ENCODE peak calls at places on chromosomes 12 and 14, in ten cellular contexts. One of them, this sample, is unnamed.

GRCh38 chr12:103858953-103859601 is 18.0 kb upstream of the NT5DC3 start:
- DNase-seq in RWPE1: peak; percentile 96
- DNase-seq in T-helper 9 cell: no peak
- DNase-seq in cardiac muscle cell: peak; percentile 87
- DNase-seq in endodermal cell: peak; percentile 24
- DNase-seq in pancreas: no peak
- DNase-seq in omental fat pad: peak; percentile 41
- DNase-seq in fibroblast of the aortic adventitia: peak; percentile 93
- DNase-seq in GF-D8: no peak
- DNase-seq in DMS 273 treated with DMSO at 0.1 percent for 48 hours: no peak
- DNase-seq in this sample: no peak

GRCh38 chr14:23352506-23353432 is at the start of gene SLC22A17:
- DNase-seq in RWPE1: peak; percentile 55
- DNase-seq in T-helper 9 cell: peak; percentile 47
- DNase-seq in cardiac muscle cell: peak; percentile 92
- DNase-seq in endodermal cell: peak; percentile 93
- DNase-seq in pancreas: peak; percentile 73
- DNase-seq in omental fat pad: peak; percentile 32
- DNase-seq in fibroblast of the aortic adventitia: peak; percentile 82
- DNase-seq in GF-D8: no peak
- DNase-seq in DMS 273 treated with DMSO at 0.1 percent for 48 hours: peak; percentile 45
- DNase-seq in this sample: peak; percentile 90

GRCh38 chr14:54364555-54365415 is 32.0 kb upstream of the CDKN3 start:
- DNase-seq in RWPE1: no peak
- DNase-seq in T-helper 9 cell: no peak
- DNase-seq in cardiac muscle cell: peak; percentile 89
- DNase-seq in endodermal cell: no peak
- DNase-seq in pancreas: no peak
- DNase-seq in omental fat pad: no peak
- DNase-seq in fibroblast of the aortic adventitia: peak; percentile 85
- DNase-seq in GF-D8: no peak
- DNase-seq in DMS 273 treated with DMSO at 0.1 percent for 48 hours: no peak
- DNase-seq in this sample: no peak

GRCh38 chr12:20451759-20452158 is 83.4 kb downstream of the PDE3A start:
- DNase-seq in RWPE1: no peak
- DNase-seq in T-helper 9 cell: no peak
- DNase-seq in cardiac muscle cell: peak; percentile 84
- DNase-seq in endodermal cell: no peak
- DNase-seq in pancreas: no peak
- DNase-seq in omental fat pad: no peak
- DNase-seq in fibroblast of the aortic adventitia: no peak
- DNase-seq in GF-D8: no peak
- DNase-seq in DMS 273 treated with DMSO at 0.1 percent for 48 hours: no peak
- DNase-seq in this sample: no peak

GRCh38 chr14:38125484-38125912 is 82.2 kb upstream of the SSTR1 start:
- DNase-seq in RWPE1: no peak
- DNase-seq in T-helper 9 cell: no peak
- DNase-seq in cardiac muscle cell: no peak
- DNase-seq in endodermal cell: no peak
- DNase-seq in pancreas: no peak
- DNase-seq in omental fat pad: no peak
- DNase-seq in fibroblast of the aortic adventitia: no peak
- DNase-seq in GF-D8: no peak
- DNase-seq in DMS 273 treated with DMSO at 0.1 percent for 48 hours: no peak
- DNase-seq in this sample: no peak

GRCh38 chr12:106769078-106769477 is 5.4 kb upstream of the RIC8B start:
- DNase-seq in RWPE1: no peak
- DNase-seq in T-helper 9 cell: no peak
- DNase-seq in cardiac muscle cell: peak; percentile 71
- DNase-seq in endodermal cell: peak; percentile 86
- DNase-seq in pancreas: no peak
- DNase-seq in omental fat pad: no peak
- DNase-seq in fibroblast of the aortic adventitia: peak; percentile 82
- DNase-seq in GF-D8: no peak
- DNase-seq in DMS 273 treated with DMSO at 0.1 percent for 48 hours: no peak
- DNase-seq in this sample: peak; percentile 53

GRCh38 chr12:94150483-94151225 is 2.3 kb downstream of the PLXNC1 start:
- DNase-seq in RWPE1: no peak
- DNase-seq in T-helper 9 cell: peak; percentile 8
- DNase-seq in cardiac muscle cell: peak; percentile 23
- DNase-seq in endodermal cell: peak; percentile 87
- DNase-seq in pancreas: peak; percentile 59
- DNase-seq in omental fat pad: no peak
- DNase-seq in fibroblast of the aortic adventitia: no peak
- DNase-seq in GF-D8: no peak
- DNase-seq in DMS 273 treated with DMSO at 0.1 percent for 48 hours: no peak
- DNase-seq in this sample: peak; percentile 61

GRCh38 chr12:662541-663292 is 528 bp downstream of the NINJ2 start:
- DNase-seq in RWPE1: no peak
- DNase-seq in T-helper 9 cell: no peak
- DNase-seq in cardiac muscle cell: peak; percentile 61
- DNase-seq in endodermal cell: no peak
- DNase-seq in pancreas: no peak
- DNase-seq in omental fat pad: no peak
- DNase-seq in fibroblast of the aortic adventitia: peak; percentile 45
- DNase-seq in GF-D8: no peak
- DNase-seq in DMS 273 treated with DMSO at 0.1 percent for 48 hours: no peak
- DNase-seq in this sample: no peak

GRCh38 chr12:127125607-127126259 is 1141.2 kb upstream of the TMEM132C start:
- DNase-seq in RWPE1: peak; percentile 97
- DNase-seq in T-helper 9 cell: no peak
- DNase-seq in cardiac muscle cell: peak; percentile 20
- DNase-seq in endodermal cell: peak; percentile 58
- DNase-seq in pancreas: no peak
- DNase-seq in omental fat pad: no peak
- DNase-seq in fibroblast of the aortic adventitia: peak; percentile 72
- DNase-seq in GF-D8: no peak
- DNase-seq in DMS 273 treated with DMSO at 0.1 percent for 48 hours: no peak
- DNase-seq in this sample: no peak

GRCh38 chr12:11836282-11836963 is 186.9 kb downstream of the ETV6 start:
- DNase-seq in RWPE1: no peak
- DNase-seq in T-helper 9 cell: no peak
- DNase-seq in cardiac muscle cell: no peak
- DNase-seq in endodermal cell: peak; percentile 44
- DNase-seq in pancreas: no peak
- DNase-seq in omental fat pad: no peak
- DNase-seq in fibroblast of the aortic adventitia: no peak
- DNase-seq in GF-D8: no peak
- DNase-seq in DMS 273 treated with DMSO at 0.1 percent for 48 hours: no peak
- DNase-seq in this sample: peak; percentile 27

GRCh38 chr12:92927436-92928116 is 1.5 kb downstream of the EEA1 start:
- DNase-seq in RWPE1: peak; percentile 58
- DNase-seq in T-helper 9 cell: no peak
- DNase-seq in cardiac muscle cell: peak; percentile 79
- DNase-seq in endodermal cell: no peak
- DNase-seq in pancreas: no peak
- DNase-seq in omental fat pad: no peak
- DNase-seq in fibroblast of the aortic adventitia: peak; percentile 84
- DNase-seq in GF-D8: no peak
- DNase-seq in DMS 273 treated with DMSO at 0.1 percent for 48 hours: no peak
- DNase-seq in this sample: no peak

GRCh38 chr12:9699898-9700605 is 30.5 kb downstream of the CLEC2D start:
- DNase-seq in RWPE1: no peak
- DNase-seq in T-helper 9 cell: no peak
- DNase-seq in cardiac muscle cell: peak; percentile 33
- DNase-seq in endodermal cell: no peak
- DNase-seq in pancreas: no peak
- DNase-seq in omental fat pad: no peak
- DNase-seq in fibroblast of the aortic adventitia: peak; percentile 25
- DNase-seq in GF-D8: no peak
- DNase-seq in DMS 273 treated with DMSO at 0.1 percent for 48 hours: no peak
- DNase-seq in this sample: no peak

GRCh38 chr12:52010152-52010622 is 3.4 kb downstream of the TAMALIN start:
- DNase-seq in RWPE1: no peak
- DNase-seq in T-helper 9 cell: no peak
- DNase-seq in cardiac muscle cell: peak; percentile 98
- DNase-seq in endodermal cell: peak; percentile 95
- DNase-seq in pancreas: peak; percentile 56
- DNase-seq in omental fat pad: no peak
- DNase-seq in fibroblast of the aortic adventitia: peak; percentile 90
- DNase-seq in GF-D8: no peak
- DNase-seq in DMS 273 treated with DMSO at 0.1 percent for 48 hours: no peak
- DNase-seq in this sample: peak; percentile 96

GRCh38 chr14:85248881-85249635 is 280.9 kb upstream of the FLRT2 start:
- DNase-seq in RWPE1: peak; percentile 36
- DNase-seq in T-helper 9 cell: no peak
- DNase-seq in cardiac muscle cell: peak; percentile 39
- DNase-seq in endodermal cell: no peak
- DNase-seq in pancreas: no peak
- DNase-seq in omental fat pad: no peak
- DNase-seq in fibroblast of the aortic adventitia: peak; percentile 17
- DNase-seq in GF-D8: no peak
- DNase-seq in DMS 273 treated with DMSO at 0.1 percent for 48 hours: no peak
- DNase-seq in this sample: no peak

GRCh38 chr14:51369814-51370213 is 129.8 kb downstream of the TMX1 start:
- DNase-seq in RWPE1: no peak
- DNase-seq in T-helper 9 cell: no peak
- DNase-seq in cardiac muscle cell: no peak
- DNase-seq in endodermal cell: peak; percentile 62
- DNase-seq in pancreas: no peak
- DNase-seq in omental fat pad: no peak
- DNase-seq in fibroblast of the aortic adventitia: no peak
- DNase-seq in GF-D8: no peak
- DNase-seq in DMS 273 treated with DMSO at 0.1 percent for 48 hours: no peak
- DNase-seq in this sample: no peak

GRCh38 chr14:102258136-102258535 is 46.8 kb downstream of the MOK start:
- DNase-seq in RWPE1: no peak
- DNase-seq in T-helper 9 cell: no peak
- DNase-seq in cardiac muscle cell: no peak
- DNase-seq in endodermal cell: no peak
- DNase-seq in pancreas: no peak
- DNase-seq in omental fat pad: no peak
- DNase-seq in fibroblast of the aortic adventitia: no peak
- DNase-seq in GF-D8: no peak
- DNase-seq in DMS 273 treated with DMSO at 0.1 percent for 48 hours: no peak
- DNase-seq in this sample: no peak

GRCh38 chr14:61561144-61561543 is 134.2 kb upstream of the HIF1A start:
- DNase-seq in RWPE1: no peak
- DNase-seq in T-helper 9 cell: no peak
- DNase-seq in cardiac muscle cell: peak; percentile 89
- DNase-seq in endodermal cell: no peak
- DNase-seq in pancreas: no peak
- DNase-seq in omental fat pad: peak; percentile 20
- DNase-seq in fibroblast of the aortic adventitia: peak; percentile 69
- DNase-seq in GF-D8: no peak
- DNase-seq in DMS 273 treated with DMSO at 0.1 percent for 48 hours: peak; percentile 20
- DNase-seq in this sample: no peak

This sample was measured in H9.